ENCODE peak calls at places on chromosomes 4 and X, in nine cellular contexts. O is CD8-positive, alpha-beta T cell; G is NCI-H187 treated with DMSO at 0.1 percent for 48 hours; A is nephron progenitor cell; K is SK-N-SH; V is ecto neural progenitor cell; Y is cardiac muscle cell; J is Kasumi-1; U is caudate nucleus. C is an unnamed sample.
A peak's percentile ranks its signal among the peaks of the same experiment; 100 is the strongest.

GRCh38 chr4:10024303-10024702 is 3.0 kb upstream of the SLC2A9 start:
- DNase-seq in V (no peak), J (peak; percentile 16), K (no peak), O (no peak), Y (no peak), G (no peak), U (no peak), A (no peak), C (no peak)

GRCh38 chrX:31099536-31100090 is 27.8 kb upstream of the FTHL17 start:
- DNase-seq in A (no peak), G (no peak), J (peak; percentile 40), K (no peak), U (no peak), O (no peak), V (no peak), Y (no peak), C (no peak)

GRCh38 chr4:88827442-88827841 is 129.8 kb upstream of the NAP1L5 start:
- DNase-seq in J (no peak), O (no peak), V (no peak), A (no peak), K (no peak), G (no peak), U (no peak), Y (no peak), C (no peak)

GRCh38 chrX:130110379-130111219 is at the start of gene ELF4:
- DNase-seq in U (no peak), G (no peak), V (no peak), Y (peak; percentile 20), O (peak; percentile 40), K (peak; percentile 85), J (peak; percentile 58), A (no peak), C (no peak)

GRCh38 chr4:173135241-173135847 is 33.3 kb upstream of the GALNT7 start:
- DNase-seq in G (no peak), A (no peak), V (no peak), K (no peak), J (no peak), U (no peak), O (no peak), Y (no peak), C (no peak)

GRCh38 chr4:17762705-17763104 is 18.7 kb downstream of the FAM184B start:
- DNase-seq in Y (peak; percentile 17), O (no peak), G (peak; percentile 41), J (no peak), V (no peak), U (no peak), K (no peak), A (no peak), C (no peak)

GRCh38 chrX:42491145-42491907 is 286.6 kb downstream of the PPP1R2C start:
- DNase-seq in Y (no peak), A (no peak), K (no peak), V (no peak), G (no peak), J (no peak), U (no peak), O (no peak), C (no peak)

GRCh38 chr4:13327991-13328390 is 156.1 kb downstream of the RAB28 start:
- DNase-seq in V (no peak), Y (no peak), K (no peak), O (no peak), A (no peak), U (no peak), J (no peak), G (no peak), C (no peak)

GRCh38 chr4:136590440-136590839 is 941.9 kb downstream of the PCDH18 start:
- DNase-seq in A (no peak), Y (no peak), O (no peak), G (no peak), V (no peak), U (no peak), K (no peak), J (no peak), C (no peak)

GRCh38 chr4:57094482-57095223 is 15.5 kb downstream of the IGFBP7 start:
- DNase-seq in Y (no peak), A (no peak), U (no peak), G (no peak), K (no peak), J (no peak), O (no peak), V (no peak), C (no peak)

GRCh38 chr4:37641352-37641751 is 44.8 kb downstream of the RELL1 start:
- DNase-seq in A (no peak), K (no peak), J (no peak), V (no peak), O (no peak), U (no peak), G (no peak), Y (no peak), C (no peak)

GRCh38 chrX:13868481-13869040 is 51.7 kb upstream of the GPM6B start:
- DNase-seq in K (no peak), J (no peak), U (no peak), Y (no peak), G (no peak), A (no peak), O (no peak), V (no peak), C (no peak)

C was measured in C1 segment of cervical spinal cord.